ENCODE peak calls at places on chromosome 3, in four cellular contexts. H is heart left ventricle; P is CD8-positive, alpha-beta memory T cell; Z is endodermal cell. C is an unnamed sample. For H3K36me3, the result is how much of the 10 kb centered on the place peaks cover.

GRCh38 chr3:39327746-39328349 is 1.7 kb upstream of the CCR8 start:
- DNase-seq in Z (no peak), H (no peak), P (no peak), C (no peak)

GRCh38 chr3:188578579-188579363 is 424.8 kb downstream of the LPP start:
- DNase-seq in P (no peak), H (peak), Z (no peak), C (no peak)

GRCh38 chr3:82791241-82791640 is 1029.8 kb upstream of the GBE1 start:
- DNase-seq in P (no peak), Z (no peak), H (no peak), C (no peak)

GRCh38 chr3:151203053-151203420 is at the start of gene GPR171:
- DNase-seq in P (peak), H (no peak), Z (no peak), C (no peak)

GRCh38 chr3:5258526-5258925 is 71.0 kb downstream of the EDEM1 start:
- DNase-seq in P (no peak), Z (no peak), H (no peak), C (no peak)

GRCh38 chr3:128984596-128984995 is 9.3 kb downstream of the CFAP92 start:
- DNase-seq in Z (no peak), P (no peak), H (no peak), C (no peak)

GRCh38 chr3:21750291-21750690 is 719 bp downstream of the ZNF385D start:
- DNase-seq in H (no peak), Z (no peak), P (no peak), C (no peak)

GRCh38 chr3:184336484-184337230 is 743 bp upstream of the FAM131A start:
- DNase-seq in P (no peak), Z (peak), H (no peak), C (no peak)

GRCh38 chr3:38549957-38550840 is 54.1 kb downstream of the EXOG start:
- DNase-seq in H (peak), P (peak), Z (peak), C (no peak)

GRCh38 chr3:36597422-36597821 is 166.9 kb downstream of the DCLK3 start:
- DNase-seq in P (no peak), Z (no peak), H (no peak), C (no peak)

GRCh38 chr3:49799105-49799504 is 568 bp downstream of the CDHR4 start:
- DNase-seq in Z (no peak), P (no peak), H (no peak), C (no peak)

GRCh38 chr3:45010718-45011355 is 15.3 kb upstream of the CLEC3B start:
- DNase-seq in P (no peak), H (no peak), Z (no peak), C (peak)

GRCh38 chr3:133038089-133038730 is at the start of gene TMEM108:
- DNase-seq in P (no peak), Z (peak), H (peak), C (peak)

GRCh38 chr3:48296699-48297098 is 36.8 kb downstream of the SPINK8 start:
- DNase-seq in P (no peak), Z (no peak), H (no peak), C (no peak)
- H3K36me3 ChIP-seq in P (under half), Z (half or more), H (half or more), C (half or more)

GRCh38 chr3:12969487-12969886 is 103.7 kb downstream of the IQSEC1 start:
- DNase-seq in Z (no peak), P (no peak), H (peak), C (no peak)
- H3K27ac ChIP-seq in Z (no peak), P (no peak), H (peak), C (no peak)

DNA sequence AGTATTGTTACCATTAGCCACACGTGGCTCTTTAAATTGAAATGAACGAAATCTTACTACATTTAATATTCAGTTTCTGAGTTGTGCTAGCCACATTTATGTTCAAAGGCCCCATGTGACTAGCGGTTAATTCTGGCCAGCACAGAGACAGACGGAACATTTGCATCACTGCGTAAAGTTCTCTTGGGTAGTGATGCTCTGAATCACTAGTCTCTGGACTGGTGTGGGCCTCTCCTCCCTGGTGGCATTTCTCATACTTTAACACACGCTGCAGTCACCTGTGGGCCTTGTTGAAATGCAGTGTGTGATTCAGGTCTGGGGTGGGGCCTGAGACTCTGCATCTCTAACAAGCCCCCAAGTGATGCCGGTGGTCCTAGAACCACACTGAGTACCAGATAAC is 624.0 kb downstream of the FOXP1 start:
- DNase-seq in Z (no peak), H (no peak), P (no peak), C (no peak)
- H3K36me3 ChIP-seq in Z (under half), H (half or more), P (under half), C (under half)

GRCh38 chr3:194488007-194488742 is 1.4 kb upstream of the ATP13A3 start:
- DNase-seq in P (no peak), H (no peak), Z (peak), C (no peak)
- H3K27ac ChIP-seq in P (peak), H (no peak), Z (no peak), C (peak)

GRCh38 chr3:185936814-185937688 is 763 bp downstream of the TRA2B start:
- DNase-seq in Z (peak), P (peak), H (peak), C (peak)
- H3K36me3 ChIP-seq in Z (under half), P (under half), H (under half), C (half or more)

GRCh38 chr3:56787258-56787777 is 14.4 kb downstream of the ARHGEF3 start:
- DNase-seq in Z (no peak), P (no peak), H (no peak), C (no peak)
- H3K27ac ChIP-seq in Z (no peak), P (peak), H (no peak), C (no peak)

GRCh38 chr3:13393427-13394360 is 26.4 kb downstream of the NUP210 start:
- DNase-seq in H (no peak), Z (no peak), P (no peak), C (no peak)

GRCh38 chr3:13389378-13389777 is 30.7 kb downstream of the NUP210 start:
- DNase-seq in P (no peak), Z (no peak), H (no peak), C (no peak)

GRCh38 chr3:13394363-13394762 is 25.8 kb downstream of the NUP210 start:
- DNase-seq in Z (no peak), P (no peak), H (no peak), C (no peak)

GRCh38 chr3:13388816-13389215 is 31.3 kb downstream of the NUP210 start:
- DNase-seq in H (no peak), P (no peak), Z (no peak), C (no peak)

GRCh38 chr3:13391308-13391707 is 28.8 kb downstream of the NUP210 start:
- DNase-seq in H (no peak), P (no peak), Z (no peak), C (no peak)
- H3K36me3 ChIP-seq in H (under half), P (half or more), Z (under half), C (under half)

DNA sequence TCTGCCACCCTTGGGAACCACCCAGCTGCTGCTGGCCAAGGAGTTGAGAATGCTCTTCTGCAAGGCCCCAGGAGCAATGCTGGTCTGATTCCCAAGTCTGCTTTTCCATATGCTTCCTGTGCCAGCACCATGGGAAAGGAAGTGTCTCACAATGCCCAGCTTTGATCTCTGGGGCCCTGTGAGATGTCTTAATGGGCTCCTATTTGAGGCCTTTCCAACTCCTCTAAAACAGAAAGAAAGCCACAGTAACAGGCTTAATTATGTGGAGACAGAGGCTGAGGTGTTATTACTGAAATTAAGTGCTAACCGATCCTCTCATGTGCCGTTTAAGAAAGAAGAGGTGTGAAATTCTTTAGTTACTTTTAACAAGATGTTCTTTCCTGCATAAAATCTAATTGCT is 4.5 kb downstream of the EOGT start:
- DNase-seq in Z (peak), H (no peak), P (no peak), C (no peak)
- H3K27ac ChIP-seq in Z (peak), H (peak), P (no peak), C (peak)